ENCODE peak calls at places on chromosomes 13 and 19, in six cellular contexts. One of them, this sample, is unnamed.

GRCh38 chr19:10271543-10272086 is 695 bp downstream of the ICAM1 start:
- DNase-seq in A549: no peak
- DNase-seq in mesenchymal stem cell: peak; percentile 85
- DNase-seq in psoas muscle: no peak
- DNase-seq in heart right ventricle: no peak
- DNase-seq in pancreas: no peak
- DNase-seq in this sample: peak; percentile 58

GRCh38 chr13:18944501-18945068 is 237.0 kb downstream of the TUBA3C start:
- DNase-seq in psoas muscle: no peak
- DNase-seq in heart right ventricle: no peak
- DNase-seq in pancreas: no peak
- DNase-seq in A549: no peak
- DNase-seq in mesenchymal stem cell: no peak
- DNase-seq in this sample: no peak

GRCh38 chr13:107846642-107847041 is 368.7 kb downstream of the LIG4 start:
- DNase-seq in psoas muscle: no peak
- DNase-seq in heart right ventricle: no peak
- DNase-seq in A549: no peak
- DNase-seq in pancreas: no peak
- DNase-seq in mesenchymal stem cell: no peak
- DNase-seq in this sample: no peak

GRCh38 chr13:30802953-30803478 is 67.7 kb downstream of the ALOX5AP start:
- DNase-seq in heart right ventricle: peak; percentile 88
- DNase-seq in mesenchymal stem cell: peak; percentile 81
- DNase-seq in pancreas: peak; percentile 92
- DNase-seq in A549: peak; percentile 71
- DNase-seq in psoas muscle: peak; percentile 95
- DNase-seq in this sample: peak; percentile 93

GRCh38 chr13:74570834-74571233 is 436.6 kb upstream of the KLF12 start:
- DNase-seq in heart right ventricle: no peak
- DNase-seq in mesenchymal stem cell: peak; percentile 43
- DNase-seq in pancreas: no peak
- DNase-seq in psoas muscle: no peak
- DNase-seq in A549: no peak
- DNase-seq in this sample: peak; percentile 17

GRCh38 chr13:51793570-51794273 is 10.2 kb downstream of the DHRS12 start:
- DNase-seq in A549: peak; percentile 53
- DNase-seq in pancreas: no peak
- DNase-seq in psoas muscle: no peak
- DNase-seq in heart right ventricle: no peak
- DNase-seq in mesenchymal stem cell: peak; percentile 85
- DNase-seq in this sample: peak; percentile 90

GRCh38 chr13:108921238-108921637 is 291.8 kb downstream of the MYO16 start:
- DNase-seq in psoas muscle: no peak
- DNase-seq in pancreas: no peak
- DNase-seq in A549: no peak
- DNase-seq in heart right ventricle: no peak
- DNase-seq in mesenchymal stem cell: no peak
- DNase-seq in this sample: no peak

GRCh38 chr13:46053162-46054012 is 841 bp upstream of the ZC3H13 start:
- DNase-seq in pancreas: no peak
- DNase-seq in A549: no peak
- DNase-seq in heart right ventricle: no peak
- DNase-seq in psoas muscle: no peak
- DNase-seq in mesenchymal stem cell: no peak
- DNase-seq in this sample: no peak

GRCh38 chr13:61084983-61085382 is 330.7 kb downstream of the PCDH20 start:
- DNase-seq in A549: no peak
- DNase-seq in psoas muscle: no peak
- DNase-seq in pancreas: no peak
- DNase-seq in mesenchymal stem cell: peak; percentile 9
- DNase-seq in heart right ventricle: no peak
- DNase-seq in this sample: no peak

GRCh38 chr19:15532779-15533521 is 24.6 kb downstream of the CYP4F22 start:
- DNase-seq in pancreas: no peak
- DNase-seq in heart right ventricle: no peak
- DNase-seq in mesenchymal stem cell: no peak
- DNase-seq in psoas muscle: no peak
- DNase-seq in A549: no peak
- DNase-seq in this sample: peak; percentile 58
- H3K4me1 ChIP-seq in pancreas: no peaks in the 10 kb centered on the region
- H3K4me1 ChIP-seq in heart right ventricle: no peaks in the 10 kb centered on the region
- H3K4me1 ChIP-seq in mesenchymal stem cell: no peaks in the 10 kb centered on the region
- H3K4me1 ChIP-seq in psoas muscle: no peaks in the 10 kb centered on the region
- H3K4me1 ChIP-seq in A549: no peaks in the 10 kb centered on the region
- H3K4me1 ChIP-seq in this sample: no peaks in the 10 kb centered on the region

GRCh38 chr19:44954649-44955499 is at the start of gene CLPTM1:
- DNase-seq in psoas muscle: peak; percentile 99
- DNase-seq in heart right ventricle: peak; percentile 98
- DNase-seq in A549: peak; percentile 99
- DNase-seq in pancreas: peak; percentile 99
- DNase-seq in mesenchymal stem cell: peak; percentile 98
- DNase-seq in this sample: peak; percentile 100
- H3K4me1 ChIP-seq in psoas muscle: peaks cover 41% of the 10 kb centered on the region
- H3K4me1 ChIP-seq in heart right ventricle: peaks cover 73% of the 10 kb centered on the region
- H3K4me1 ChIP-seq in A549: peaks cover 23% of the 10 kb centered on the region
- H3K4me1 ChIP-seq in pancreas: peaks cover 20% of the 10 kb centered on the region
- H3K4me1 ChIP-seq in mesenchymal stem cell: peaks cover 16% of the 10 kb centered on the region
- H3K4me1 ChIP-seq in this sample: peaks cover 18% of the 10 kb centered on the region

DNA sequence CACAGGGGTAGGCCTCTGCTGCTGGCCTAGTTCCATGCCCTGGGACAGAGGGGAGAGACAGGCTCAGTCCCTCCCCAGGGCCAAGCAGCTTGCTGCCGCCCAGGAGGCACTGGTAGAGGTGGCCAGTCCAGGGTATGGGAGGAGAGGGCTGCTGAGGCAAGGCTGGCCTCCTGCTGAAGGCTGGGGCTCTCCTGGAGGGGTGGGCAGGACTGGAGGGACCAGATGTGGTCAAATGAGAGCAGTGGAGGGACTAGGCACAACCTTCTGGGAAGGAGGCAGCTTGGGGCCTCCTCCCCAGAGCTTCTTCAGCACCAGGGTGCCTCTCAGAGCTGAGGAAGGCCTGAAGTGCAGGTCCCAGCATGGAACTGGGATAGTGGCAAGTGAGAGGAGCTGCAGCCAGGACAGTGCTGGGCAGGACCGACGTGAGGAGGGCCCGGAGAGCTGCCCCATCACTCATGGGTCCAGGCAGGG is 29.8 kb upstream of the VSTM2B start:
- DNase-seq in mesenchymal stem cell: no peak
- DNase-seq in A549: no peak
- DNase-seq in heart right ventricle: no peak
- DNase-seq in pancreas: peak; percentile 29
- DNase-seq in psoas muscle: no peak
- DNase-seq in this sample: no peak
- H3K4me1 ChIP-seq in mesenchymal stem cell: no peaks in the 10 kb centered on the region
- H3K4me1 ChIP-seq in A549: no peaks in the 10 kb centered on the region
- H3K4me1 ChIP-seq in heart right ventricle: no peaks in the 10 kb centered on the region
- H3K4me1 ChIP-seq in pancreas: no peaks in the 10 kb centered on the region
- H3K4me1 ChIP-seq in psoas muscle: no peaks in the 10 kb centered on the region
- H3K4me1 ChIP-seq in this sample: no peaks in the 10 kb centered on the region

GRCh38 chr19:13066231-13066630 is 36.4 kb downstream of the LYL1 start:
- DNase-seq in psoas muscle: no peak
- DNase-seq in mesenchymal stem cell: no peak
- DNase-seq in pancreas: no peak
- DNase-seq in heart right ventricle: no peak
- DNase-seq in A549: no peak
- DNase-seq in this sample: no peak
- H3K4me1 ChIP-seq in psoas muscle: peaks cover 97% of the 10 kb centered on the region
- H3K4me1 ChIP-seq in mesenchymal stem cell: peaks cover 13% of the 10 kb centered on the region
- H3K4me1 ChIP-seq in pancreas: peaks cover 23% of the 10 kb centered on the region
- H3K4me1 ChIP-seq in heart right ventricle: peaks cover 100% of the 10 kb centered on the region
- H3K4me1 ChIP-seq in A549: peaks cover 3% of the 10 kb centered on the region
- H3K4me1 ChIP-seq in this sample: peaks cover 9% of the 10 kb centered on the region

DNA sequence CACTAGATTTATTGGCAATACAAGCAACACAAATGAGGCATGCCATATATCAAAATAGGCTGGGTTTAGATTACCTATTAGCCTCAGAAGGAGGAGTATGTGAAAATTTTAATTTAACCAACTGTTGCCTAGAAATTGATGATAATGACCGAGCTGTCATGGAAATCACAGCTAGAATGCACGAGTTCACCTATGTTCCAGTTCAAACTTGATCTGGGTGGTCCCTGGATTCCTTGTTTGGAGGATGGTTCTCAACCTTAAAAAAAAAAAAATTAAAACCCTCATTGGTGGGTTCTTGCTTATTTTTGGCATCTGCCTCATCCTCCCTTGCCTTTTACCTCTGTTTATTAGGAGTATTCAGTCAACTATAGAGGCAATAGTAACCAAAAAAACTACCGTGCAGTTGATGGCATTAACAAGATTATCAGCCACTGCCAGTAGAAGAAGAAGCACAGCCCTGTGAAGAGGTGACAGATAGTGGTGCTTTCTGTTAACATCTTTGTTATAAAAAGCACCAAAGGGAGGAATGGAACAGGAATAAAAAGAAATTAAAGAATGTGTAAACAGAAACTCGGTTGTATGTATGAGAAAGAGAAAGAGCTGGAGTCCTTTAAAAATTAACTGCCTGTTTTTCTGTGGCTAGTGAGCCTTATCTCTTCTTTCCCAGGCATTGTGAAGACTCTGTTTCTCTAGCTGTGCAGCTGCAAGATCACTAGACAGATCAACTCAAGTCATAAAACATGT is 106.4 kb downstream of the ZNF429 start:
- DNase-seq in mesenchymal stem cell: no peak
- DNase-seq in pancreas: no peak
- DNase-seq in heart right ventricle: no peak
- DNase-seq in A549: no peak
- DNase-seq in psoas muscle: no peak
- DNase-seq in this sample: no peak
- H3K4me1 ChIP-seq in mesenchymal stem cell: no peaks in the 10 kb centered on the region
- H3K4me1 ChIP-seq in pancreas: no peaks in the 10 kb centered on the region
- H3K4me1 ChIP-seq in heart right ventricle: no peaks in the 10 kb centered on the region
- H3K4me1 ChIP-seq in A549: no peaks in the 10 kb centered on the region
- H3K4me1 ChIP-seq in psoas muscle: no peaks in the 10 kb centered on the region
- H3K4me1 ChIP-seq in this sample: no peaks in the 10 kb centered on the region

DNA sequence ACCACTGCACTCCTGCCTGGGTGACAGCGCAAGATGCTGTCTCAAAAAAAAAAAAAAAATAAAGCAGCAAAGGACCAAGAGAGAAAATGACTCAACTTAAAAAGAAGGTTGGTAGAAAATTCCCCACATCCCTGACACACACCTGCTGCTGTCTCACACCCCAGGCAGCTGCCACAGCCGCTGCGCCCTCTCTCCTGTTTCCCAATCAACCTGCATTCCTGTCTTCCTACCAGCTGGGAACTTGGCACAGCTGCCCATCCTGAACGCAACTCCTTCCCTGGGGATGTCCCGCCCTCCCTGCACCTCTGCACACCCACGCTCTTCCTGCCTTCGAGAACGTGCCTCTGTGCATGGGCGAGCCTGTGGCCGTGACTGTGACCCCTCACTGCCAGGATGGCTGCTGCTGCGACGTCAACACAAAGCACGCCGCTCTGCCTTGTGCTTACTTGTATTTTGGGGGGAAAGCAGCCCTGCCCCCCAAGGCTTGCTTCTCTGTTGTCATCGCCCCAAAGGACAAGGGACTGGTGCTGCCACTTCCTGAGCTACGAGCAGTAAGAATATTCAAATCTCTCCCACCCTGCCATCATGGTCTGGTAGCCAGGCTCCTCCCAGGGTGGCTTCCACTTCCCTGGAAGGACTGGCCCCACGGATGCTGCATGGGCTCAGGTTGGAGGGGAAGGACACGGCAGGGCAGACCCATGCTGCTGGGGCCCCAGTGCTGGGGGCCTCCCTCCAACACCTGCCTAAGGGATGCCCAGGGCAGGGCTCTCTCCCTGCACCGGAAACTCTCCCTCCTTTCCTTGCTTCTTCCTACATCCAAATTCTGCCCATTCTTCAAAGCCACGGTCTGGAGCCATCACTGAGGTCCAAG is 20.7 kb downstream of the SH3GL1 start:
- DNase-seq in heart right ventricle: no peak
- DNase-seq in A549: peak; percentile 52
- DNase-seq in pancreas: peak; percentile 80
- DNase-seq in psoas muscle: peak; percentile 93
- DNase-seq in mesenchymal stem cell: no peak
- DNase-seq in this sample: peak; percentile 45
- H3K4me1 ChIP-seq in heart right ventricle: peaks cover 63% of the 10 kb centered on the region
- H3K4me1 ChIP-seq in A549: peaks cover 55% of the 10 kb centered on the region
- H3K4me1 ChIP-seq in pancreas: peaks cover 57% of the 10 kb centered on the region
- H3K4me1 ChIP-seq in psoas muscle: peaks cover 57% of the 10 kb centered on the region
- H3K4me1 ChIP-seq in mesenchymal stem cell: peaks cover 58% of the 10 kb centered on the region
- H3K4me1 ChIP-seq in this sample: peaks cover 32% of the 10 kb centered on the region

DNA sequence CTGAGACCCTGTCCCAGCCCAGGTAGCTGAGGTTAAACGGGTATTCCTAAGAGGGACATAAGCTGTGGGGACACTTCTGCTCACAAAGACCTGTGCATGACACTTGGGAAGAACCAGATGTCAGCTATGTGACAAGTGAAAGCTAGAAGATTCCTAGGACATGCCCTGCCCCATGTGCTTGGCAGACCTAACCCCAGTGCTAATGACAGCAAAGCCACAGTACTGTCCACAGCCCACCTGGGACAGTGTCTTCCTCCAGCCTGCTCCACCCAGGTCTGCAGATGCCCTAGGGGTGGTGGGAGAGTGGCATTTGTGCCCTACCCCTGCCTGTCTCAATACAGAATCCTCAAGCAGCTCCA is 18.4 kb upstream of the EPHX3 start:
- DNase-seq in heart right ventricle: no peak
- DNase-seq in A549: no peak
- DNase-seq in mesenchymal stem cell: no peak
- DNase-seq in pancreas: no peak
- DNase-seq in psoas muscle: no peak
- DNase-seq in this sample: no peak
- H3K4me1 ChIP-seq in heart right ventricle: peaks cover 87% of the 10 kb centered on the region
- H3K4me1 ChIP-seq in A549: peaks cover 55% of the 10 kb centered on the region
- H3K4me1 ChIP-seq in mesenchymal stem cell: peaks cover 60% of the 10 kb centered on the region
- H3K4me1 ChIP-seq in pancreas: peaks cover 13% of the 10 kb centered on the region
- H3K4me1 ChIP-seq in psoas muscle: peaks cover 79% of the 10 kb centered on the region
- H3K4me1 ChIP-seq in this sample: peaks cover 41% of the 10 kb centered on the region